ENCODE peak calls at places on chromosomes 11 and 22, in five cellular contexts. E, Y, V, S and R are unnamed samples.

GRCh38 chr22:45602824-45603301 is 68.8 kb upstream of the ATXN10 start:
- DNase-seq in E (no peak), Y (no peak), V (peak; percentile 49), S (peak; percentile 96), R (no peak)

GRCh38 chr22:47125603-47126002 is 363.2 kb downstream of the TBC1D22A start:
- DNase-seq in E (no peak), Y (no peak), V (peak; percentile 13), S (peak; percentile 40), R (no peak)

GRCh38 chr22:28116261-28116673 is 197.2 kb upstream of the PITPNB start:
- DNase-seq in E (no peak), Y (peak; percentile 90), V (peak; percentile 89), S (peak; percentile 87), R (peak; percentile 70)

GRCh38 chr11:110829873-110830272 is 117.6 kb upstream of the ARHGAP20 start:
- DNase-seq in E (no peak), Y (no peak), V (no peak), S (no peak), R (no peak)

GRCh38 chr11:124069429-124070401 is 28.6 kb upstream of the OR10G7 start:
- DNase-seq in E (no peak), Y (peak; percentile 61), V (peak; percentile 74), S (peak; percentile 18), R (peak; percentile 59)

GRCh38 chr11:94493146-94493442 is 550 bp downstream of the MRE11 start:
- DNase-seq in E (no peak), Y (no peak), V (no peak), S (no peak), R (no peak)

GRCh38 chr11:94525933-94526332 is 13.7 kb downstream of the C11orf97 start:
- DNase-seq in E (no peak), Y (peak; percentile 46), V (peak; percentile 89), S (peak; percentile 53), R (peak; percentile 91)

GRCh38 chr11:18071098-18071705 is 25.1 kb upstream of the TPH1 start:
- DNase-seq in E (no peak), Y (no peak), V (no peak), S (no peak), R (no peak)

GRCh38 chr11:72658989-72659640 is 15.1 kb downstream of the PDE2A start:
- DNase-seq in E (no peak), Y (no peak), V (no peak), S (no peak), R (no peak)

GRCh38 chr11:70072471-70073187 is 5.5 kb upstream of the ANO1 start:
- DNase-seq in E (no peak), Y (no peak), V (no peak), S (no peak), R (no peak)

GRCh38 chr11:12066056-12066798 is 44.2 kb upstream of the MICAL2 start:
- DNase-seq in E (peak; percentile 65), Y (peak; percentile 87), V (peak; percentile 74), S (peak; percentile 87), R (peak; percentile 88)

GRCh38 chr22:30425616-30426394 is at the start of gene MTFP1:
- DNase-seq in E (peak; percentile 13), Y (peak; percentile 65), V (peak; percentile 75), S (peak; percentile 48), R (peak; percentile 73)

GRCh38 chr11:117620131-117620530 is 176.9 kb downstream of the DSCAML1 start:
- DNase-seq in E (no peak), Y (no peak), V (no peak), S (no peak), R (no peak)

GRCh38 chr11:63549411-63549810 is 12.8 kb downstream of the PLAAT4 start:
- DNase-seq in E (no peak), Y (no peak), V (no peak), S (no peak), R (peak; percentile 51)

GRCh38 chr11:202490-202889 is 4.7 kb downstream of the BET1L start:
- DNase-seq in E (no peak), Y (no peak), V (no peak), S (no peak), R (no peak)

GRCh38 chr22:50620861-50621490 is 7.0 kb downstream of the ARSA start:
- DNase-seq in E (no peak), Y (peak; percentile 7), V (no peak), S (no peak), R (no peak)

GRCh38 chr22:39089928-39090327 is 7.1 kb upstream of the APOBEC3H start:
- DNase-seq in E (no peak), Y (no peak), V (no peak), S (no peak), R (no peak)

GRCh38 chr22:30591191-30591587 is 521 bp downstream of the PES1 start:
- DNase-seq in E (no peak), Y (peak; percentile 31), V (peak; percentile 46), S (peak; percentile 29), R (no peak)

GRCh38 chr11:93166194-93166593 is 31.6 kb downstream of the SLC36A4 start:
- DNase-seq in E (no peak), Y (no peak), V (no peak), S (no peak), R (no peak)

GRCh38 chr11:17992916-17993315 is 19.9 kb downstream of the SERGEF start:
- DNase-seq in E (no peak), Y (no peak), V (no peak), S (no peak), R (no peak)

GRCh38 chr11:12117200-12117995 is 7.0 kb downstream of the MICAL2 start:
- DNase-seq in E (no peak), Y (no peak), V (no peak), S (no peak), R (no peak)

GRCh38 chr11:71140206-71140919 is 112.0 kb downstream of the SHANK2 start:
- DNase-seq in E (no peak), Y (no peak), V (no peak), S (no peak), R (no peak)

GRCh38 chr22:27986937-27987336 is 67.9 kb upstream of the PITPNB start:
- DNase-seq in E (no peak), Y (no peak), V (no peak), S (no peak), R (no peak)